ENCODE peak calls at places on chromosome 12, in five cellular contexts. K is SK-N-SH, V is HCT116, L is K562, I is HepG2. W is an unnamed sample.

GRCh38 chr12:58860050-58860787 is 60.1 kb downstream of the LRIG3 start:
- DNase-seq in K (no peak), V (no peak), L (no peak), I (peak), W (no peak)

GRCh38 chr12:119593578-119594398 is at the start of gene TMEM233:
- DNase-seq in K (peak), V (no peak), L (no peak), I (no peak), W (no peak)

GRCh38 chr12:5688226-5688625 is 256.3 kb downstream of the NTF3 start:
- DNase-seq in K (no peak), V (no peak), L (no peak), I (no peak), W (no peak)

GRCh38 chr12:56999456-56999855 is 6.9 kb downstream of the ZBTB39 start:
- DNase-seq in K (no peak), V (no peak), L (peak), I (no peak), W (no peak)

GRCh38 chr12:101697930-101698781 is 716 bp downstream of the CHPT1 start:
- DNase-seq in K (no peak), V (no peak), L (peak), I (peak), W (no peak)

GRCh38 chr12:34188974-34189373 is 166.7 kb downstream of the ALG10 start:
- DNase-seq in K (no peak), V (no peak), L (no peak), I (no peak), W (no peak)

GRCh38 chr12:111012918-111013317 is 92.5 kb upstream of the MYL2 start:
- DNase-seq in K (no peak), V (no peak), L (peak), I (no peak), W (no peak)

GRCh38 chr12:132275110-132275531 is 54.3 kb downstream of the GALNT9 start:
- DNase-seq in K (peak), V (peak), L (peak), I (peak), W (no peak)

GRCh38 chr12:110739894-110740293 is 2.8 kb downstream of the PPP1CC start:
- DNase-seq in K (no peak), V (no peak), L (no peak), I (no peak), W (no peak)

GRCh38 chr12:100024974-100025555 is 40.3 kb upstream of the ANKS1B start:
- DNase-seq in K (no peak), V (no peak), L (no peak), I (no peak), W (no peak)

DNA sequence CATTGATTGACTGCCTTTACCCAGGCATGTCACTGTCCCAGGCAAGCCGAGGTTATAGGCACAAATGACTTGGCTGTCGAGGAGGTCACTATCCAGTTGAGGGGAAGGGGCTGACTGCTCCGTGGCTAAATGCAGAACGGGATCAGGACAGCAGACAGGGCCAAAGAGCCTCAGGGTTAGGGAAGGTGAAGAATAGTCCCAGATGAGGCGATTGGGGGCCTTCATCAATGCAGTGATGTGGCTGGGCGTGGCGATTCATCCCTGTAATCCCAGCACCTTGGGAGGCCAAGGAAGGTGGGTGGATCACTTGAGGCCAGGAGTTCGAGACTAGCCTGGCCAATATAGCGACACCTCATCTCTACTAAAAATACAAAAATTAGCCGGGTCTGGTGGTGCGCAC is 10.7 kb upstream of the GLT1D1 start:
- DNase-seq in K (no peak), V (no peak), L (no peak), I (no peak), W (no peak)
- TF ChIP-seq RAD21 in K (no peak), V (no peak), L (no peak), I (no peak), W (no peak)

DNA sequence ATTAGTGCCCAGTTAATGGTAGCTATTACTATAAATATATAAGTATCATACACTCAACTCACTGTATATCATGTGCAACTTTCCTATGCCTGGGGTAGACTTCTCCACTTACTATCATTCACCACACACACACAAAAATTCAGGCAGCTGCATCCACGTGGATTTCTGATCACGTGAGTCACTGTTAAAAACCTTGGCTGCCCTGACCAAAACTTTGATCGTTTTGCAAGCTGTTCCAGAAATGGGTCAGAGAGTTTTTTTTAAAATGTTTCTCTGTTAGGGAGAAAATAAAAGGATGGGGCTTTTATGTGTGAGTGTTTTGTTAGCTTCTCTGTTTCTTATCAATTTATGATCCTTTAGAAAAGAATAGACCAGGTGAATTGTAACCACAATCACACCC is 198.2 kb upstream of the CNOT2 start:
- DNase-seq in K (no peak), V (no peak), L (no peak), I (no peak), W (no peak)
- TF ChIP-seq ZBTB33 in K (no peak), V (no peak), L (no peak), I (no peak), W (no peak)

DNA sequence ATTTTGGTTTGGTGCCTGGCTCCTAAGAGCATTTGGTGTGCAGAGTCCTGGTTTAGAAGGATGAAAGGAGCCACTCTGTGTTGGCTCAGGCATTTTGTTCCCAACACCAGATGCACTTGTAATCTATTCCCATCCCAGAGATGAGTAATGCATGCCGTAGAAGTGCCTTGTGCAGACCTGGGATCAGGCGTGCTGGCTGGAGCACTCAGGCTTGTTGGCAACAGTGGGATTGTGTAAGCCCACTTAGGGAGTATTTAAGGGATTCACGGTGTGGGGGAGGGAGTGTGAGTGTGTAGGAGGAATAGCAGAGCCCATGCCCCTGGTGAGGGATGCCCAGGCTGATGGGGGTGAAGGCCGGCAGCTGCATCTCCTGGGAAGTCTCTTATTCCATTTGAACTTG is 501.6 kb upstream of the TBX3 start:
- DNase-seq in K (no peak), V (no peak), L (no peak), I (no peak), W (no peak)
- TF ChIP-seq SIN3A in K (no peak), V (no peak), L (no peak), I (no peak), W (no peak)

GRCh38 chr12:94148841-94149780 is 734 bp downstream of the PLXNC1 start:
- DNase-seq in K (peak), V (no peak), L (no peak), I (no peak), W (no peak)
- TF ChIP-seq RAD21 in K (no peak), V (no peak), L (no peak), I (peak), W (peak)

DNA sequence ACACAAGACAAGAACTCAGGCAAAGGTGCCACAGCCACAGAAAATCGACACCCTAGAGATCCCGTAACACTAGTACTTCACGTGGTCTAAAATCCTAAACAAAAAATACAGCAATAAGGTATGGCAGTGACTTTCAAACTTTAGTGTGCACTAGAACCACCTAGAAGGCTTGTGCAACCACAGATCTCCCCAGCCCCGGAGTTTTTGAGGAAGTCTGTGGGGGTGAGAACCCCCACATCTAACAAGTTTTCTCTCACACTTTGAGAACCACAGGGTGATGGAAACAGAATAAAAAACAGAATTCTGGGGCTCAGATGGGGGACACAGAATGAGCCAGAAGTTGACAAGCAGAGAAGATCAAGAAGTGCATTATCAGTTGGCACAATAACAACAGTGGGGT is 254.0 kb downstream of the ANO6 start:
- DNase-seq in K (no peak), V (no peak), L (no peak), I (no peak), W (no peak)
- TF ChIP-seq ZBTB33 in K (no peak), V (no peak), L (no peak), I (no peak), W (no peak)

GRCh38 chr12:49038291-49038955 is 19.8 kb upstream of the PRKAG1 start:
- DNase-seq in K (no peak), V (no peak), L (no peak), I (no peak), W (no peak)
- TF ChIP-seq SIN3A in K (no peak), V (no peak), L (no peak), I (no peak), W (no peak)

DNA sequence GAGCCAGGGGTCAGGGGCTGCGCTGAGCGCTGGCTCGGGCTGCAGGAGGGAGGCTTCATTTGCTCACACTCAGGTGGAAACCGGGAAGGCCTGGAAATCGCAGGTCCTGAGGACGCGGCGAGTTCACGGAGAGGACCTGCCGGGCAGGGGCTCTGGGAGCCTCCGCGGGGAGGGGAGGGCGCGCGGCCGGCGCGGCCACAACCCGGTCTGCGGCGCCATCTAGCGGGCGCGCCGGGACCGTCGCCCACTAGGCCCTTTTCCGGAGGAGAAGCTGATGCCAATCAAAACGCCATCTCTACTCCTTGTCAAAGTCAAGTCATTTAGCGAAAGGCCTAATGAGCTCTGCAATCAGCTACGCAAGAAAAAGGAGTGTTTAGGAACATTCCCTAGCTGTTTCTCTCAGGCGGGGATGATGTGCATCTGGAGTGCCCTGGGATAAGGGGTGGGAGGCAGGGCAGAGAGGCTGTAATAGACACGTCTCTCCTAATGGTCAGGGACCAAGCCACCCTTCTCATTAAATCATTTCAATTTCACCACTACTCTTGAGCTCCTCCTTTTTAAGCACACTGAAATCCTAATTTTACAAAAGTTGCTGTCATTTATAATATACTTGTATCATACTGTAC is 885.8 kb upstream of the TMEM132C start:
- DNase-seq in K (peak), V (peak), L (peak), I (peak), W (no peak)
- TF ChIP-seq RAD21 in K (peak), V (peak), L (peak), I (peak), W (peak)

GRCh38 chr12:93894391-93895095 is 217.4 kb downstream of the CRADD start:
- DNase-seq in K (peak), V (no peak), L (no peak), I (no peak), W (no peak)
- TF ChIP-seq ZBTB33 in K (no peak), V (no peak), L (no peak), I (no peak), W (no peak)